ENCODE peak calls at places on chromosomes 13 and 19, in ten cellular contexts. V, J, D, L, C, Y, A, E, P and Z are unnamed samples.

GRCh38 chr19:49805822-49806612 is 7.1 kb downstream of the FUZ start:
- DNase-seq in V (no peak), J (no peak), D (no peak), L (no peak), C (no peak), Y (no peak), A (no peak), E (no peak), P (no peak), Z (no peak)

GRCh38 chr19:58091251-58091995 is 6.6 kb downstream of the ZSCAN18 start:
- DNase-seq in V (no peak), J (no peak), D (no peak), L (no peak), C (no peak), Y (no peak), A (no peak), E (no peak), P (no peak), Z (no peak)

GRCh38 chr19:3338541-3339181 is 27.7 kb upstream of the NFIC start:
- DNase-seq in V (no peak), J (no peak), D (peak), L (peak), C (no peak), Y (no peak), A (peak), E (no peak), P (no peak), Z (no peak)

GRCh38 chr13:94351292-94352000 is 128.0 kb downstream of the DCT start:
- DNase-seq in V (peak), J (no peak), D (no peak), L (no peak), C (no peak), Y (no peak), A (peak), E (peak), P (no peak), Z (peak)

GRCh38 chr13:101763191-101763590 is 310.7 kb downstream of the ITGBL1 start:
- DNase-seq in V (no peak), J (no peak), D (no peak), L (no peak), C (no peak), Y (no peak), A (no peak), E (no peak), P (no peak), Z (no peak)

GRCh38 chr13:106088094-106088493 is 447.4 kb downstream of the EFNB2 start:
- DNase-seq in V (no peak), J (no peak), D (no peak), L (no peak), C (no peak), Y (no peak), A (no peak), E (peak), P (no peak), Z (no peak)

GRCh38 chr13:46728777-46729176 is 68.2 kb downstream of the ESD start:
- DNase-seq in V (no peak), J (no peak), D (no peak), L (no peak), C (no peak), Y (no peak), A (no peak), E (no peak), P (no peak), Z (peak)

GRCh38 chr13:93409001-93409400 is 182.4 kb downstream of the GPC6 start:
- DNase-seq in V (no peak), J (no peak), D (no peak), L (no peak), C (no peak), Y (no peak), A (no peak), E (peak), P (no peak), Z (no peak)

GRCh38 chr13:28569886-28570285 is 75.0 kb upstream of the FLT1 start:
- DNase-seq in V (no peak), J (no peak), D (no peak), L (no peak), C (no peak), Y (no peak), A (no peak), E (no peak), P (no peak), Z (no peak)

GRCh38 chr19:42113641-42114348 is 18.5 kb downstream of the POU2F2 start:
- DNase-seq in V (peak), J (no peak), D (no peak), L (no peak), C (no peak), Y (no peak), A (no peak), E (peak), P (no peak), Z (peak)

GRCh38 chr13:93881418-93881817 is 598.1 kb downstream of the DCT start:
- DNase-seq in V (no peak), J (no peak), D (no peak), L (no peak), C (no peak), Y (no peak), A (no peak), E (peak), P (no peak), Z (peak)

GRCh38 chr13:51525567-51526165 is 58.6 kb upstream of the WDFY2 start:
- DNase-seq in V (no peak), J (no peak), D (no peak), L (no peak), C (no peak), Y (no peak), A (no peak), E (peak), P (no peak), Z (no peak)

GRCh38 chr13:23081246-23081645 is 99.5 kb upstream of the SGCG start:
- DNase-seq in V (peak), J (no peak), D (no peak), L (no peak), C (no peak), Y (no peak), A (no peak), E (peak), P (no peak), Z (no peak)

GRCh38 chr13:114070098-114070799 is 62.2 kb downstream of the RASA3 start:
- DNase-seq in V (no peak), J (no peak), D (no peak), L (peak), C (no peak), Y (no peak), A (no peak), E (no peak), P (no peak), Z (no peak)

GRCh38 chr19:10461047-10461949 is 41.0 kb downstream of the PDE4A start:
- DNase-seq in V (peak), J (peak), D (peak), L (peak), C (peak), Y (peak), A (peak), E (peak), P (peak), Z (peak)